ENCODE peak calls at places on chromosomes 6 and 20, in six cellular contexts. Y is hepatocyte, R is PC-9, B is neural progenitor cell, X is PC-3, G is HCT116. Z is an unnamed sample.

GRCh38 chr6:43511824-43512415 is 1.8 kb upstream of the LRRC73 start:
- DNase-seq in G (no peak), B (no peak), Y (no peak), X (no peak), R (no peak), Z (no peak)

GRCh38 chr6:163490826-163491577 is 76.5 kb downstream of the QKI start:
- DNase-seq in Y (peak; percentile 50), B (peak; percentile 8), G (no peak), X (peak; percentile 77), R (no peak), Z (peak; percentile 82)

GRCh38 chr20:63274381-63275228 is 2.0 kb downstream of the ARFGAP1 start:
- DNase-seq in G (no peak), B (no peak), Y (no peak), R (no peak), X (no peak), Z (no peak)

GRCh38 chr6:23851551-23851950 is 274.5 kb upstream of the NRSN1 start:
- DNase-seq in Y (no peak), B (no peak), X (no peak), G (no peak), R (no peak), Z (no peak)

GRCh38 chr20:56722042-56722441 is 92.9 kb downstream of the TFAP2C start:
- DNase-seq in G (no peak), B (no peak), X (no peak), Y (no peak), R (no peak), Z (no peak)

GRCh38 chr6:53679446-53679933 is 13.9 kb upstream of the KLHL31 start:
- DNase-seq in R (peak; percentile 52), X (peak; percentile 59), B (no peak), G (peak; percentile 60), Y (peak; percentile 37), Z (peak; percentile 12)

GRCh38 chr6:40383348-40384115 is 203.6 kb downstream of the LRFN2 start:
- DNase-seq in B (no peak), Y (no peak), X (no peak), R (no peak), G (no peak), Z (no peak)

GRCh38 chr6:116973992-116974391 is 97.0 kb downstream of the RFX6 start:
- DNase-seq in B (peak; percentile 26), R (no peak), G (no peak), Y (no peak), X (no peak), Z (no peak)

GRCh38 chr6:31627690-31628287 is 7.3 kb downstream of the PRRC2A start:
- DNase-seq in Y (no peak), X (no peak), B (no peak), G (no peak), R (no peak), Z (no peak)

GRCh38 chr6:154499854-154500589 is 10.5 kb downstream of the CNKSR3 start:
- DNase-seq in R (no peak), X (no peak), B (no peak), G (no peak), Y (no peak), Z (no peak)

GRCh38 chr6:7909323-7910276 is 988 bp downstream of the TXNDC5 start:
- DNase-seq in R (no peak), B (peak; percentile 77), X (peak; percentile 52), G (no peak), Y (peak; percentile 79), Z (peak; percentile 54)
- H3K4me1 ChIP-seq in R (peaks cover 14% of the 10 kb centered on the region), B (peaks cover 20% of the 10 kb centered on the region), X (peaks cover 15% of the 10 kb centered on the region), G (peaks cover 24% of the 10 kb centered on the region), Y (peaks cover 12% of the 10 kb centered on the region), Z (peaks cover 5% of the 10 kb centered on the region)

GRCh38 chr6:17998442-17998841 is 11.0 kb upstream of the KIF13A start:
- DNase-seq in G (no peak), R (peak; percentile 59), Y (no peak), B (no peak), X (peak; percentile 76), Z (no peak)
- TF ChIP-seq EZH2 in G (no peak), R (no peak), Y (no peak), B (no peak), X (no peak), Z (no peak)

GRCh38 chr6:35485402-35485877 is 11.4 kb downstream of the TEAD3 start:
- DNase-seq in B (peak; percentile 75), Y (peak; percentile 60), G (no peak), X (peak; percentile 80), R (peak; percentile 79), Z (no peak)
- H3K4me3 ChIP-seq in B (no peak overlapping the region), Y (no peak overlapping the region), G (peak overlapping the region; percentile 42), X (peak overlapping the region; percentile 53), R (peak overlapping the region; percentile 58), Z (no peak overlapping the region)

GRCh38 chr6:13470240-13471140 is 16.9 kb downstream of the GFOD1 start:
- DNase-seq in G (no peak), B (no peak), Y (no peak), X (no peak), R (no peak), Z (peak; percentile 57)

GRCh38 chr6:13469688-13470087 is 17.7 kb downstream of the GFOD1 start:
- DNase-seq in B (no peak), X (no peak), Y (no peak), R (no peak), G (no peak), Z (no peak)

GRCh38 chr6:13472976-13473645 is 14.3 kb downstream of the GFOD1 start:
- DNase-seq in G (no peak), B (no peak), Y (no peak), R (no peak), X (no peak), Z (no peak)

GRCh38 chr6:13472099-13472498 is 15.3 kb downstream of the GFOD1 start:
- DNase-seq in G (no peak), Y (no peak), B (no peak), R (no peak), X (no peak), Z (no peak)

DNA sequence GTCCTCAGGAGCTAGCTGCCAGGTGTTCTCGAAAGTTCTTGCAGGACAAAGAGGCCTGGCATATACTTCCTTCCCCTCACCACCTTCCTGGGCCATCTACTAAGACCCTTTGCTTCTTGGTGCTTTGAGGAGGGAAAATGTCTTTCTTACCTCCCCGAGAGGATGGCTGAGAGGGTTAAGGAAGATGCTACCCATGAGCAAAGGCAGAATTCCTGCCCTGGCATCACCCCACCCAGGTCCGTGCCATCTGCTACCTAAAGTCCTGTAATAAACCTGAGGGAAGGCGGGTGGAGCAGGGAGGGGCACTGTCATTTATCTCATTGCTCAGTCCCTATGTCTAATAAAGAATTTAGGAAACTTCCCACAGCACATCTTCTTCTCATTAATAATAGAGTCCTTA is 16.2 kb downstream of the GFOD1 start:
- DNase-seq in X (no peak), G (no peak), R (no peak), Y (no peak), B (no peak), Z (no peak)
- H3K4me1 ChIP-seq in X (peaks cover 31% of the 10 kb centered on the region), G (peaks cover 25% of the 10 kb centered on the region), R (peaks cover 26% of the 10 kb centered on the region), Y (no peaks in the 10 kb centered on the region), B (peaks cover 6% of the 10 kb centered on the region), Z (peaks cover 15% of the 10 kb centered on the region)

DNA sequence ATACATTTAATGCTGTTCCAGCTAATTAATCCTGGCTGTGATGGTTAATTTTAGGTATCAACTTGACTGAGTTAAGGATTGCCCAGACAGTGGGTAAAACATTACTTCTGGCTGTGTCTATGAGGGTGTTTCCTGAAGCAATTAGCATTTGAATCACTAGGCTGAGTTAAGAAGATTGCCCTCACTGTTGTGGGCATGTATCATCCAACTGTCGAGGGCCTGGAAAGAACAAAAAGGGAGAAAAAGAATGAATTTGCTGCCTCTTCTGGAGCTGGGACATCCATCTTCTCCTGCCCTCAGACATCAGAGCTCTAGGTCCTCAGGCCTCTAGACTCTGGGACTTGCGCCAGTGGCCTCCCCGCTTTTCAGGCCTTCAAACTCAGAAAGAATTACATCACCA is 34.3 kb downstream of the SDHAF4 start:
- DNase-seq in R (no peak), Y (no peak), B (peak; percentile 8), X (no peak), G (no peak), Z (peak; percentile 38)
- TF ChIP-seq EZH2 in R (no peak), Y (no peak), B (no peak), X (no peak), G (no peak), Z (no peak)

DNA sequence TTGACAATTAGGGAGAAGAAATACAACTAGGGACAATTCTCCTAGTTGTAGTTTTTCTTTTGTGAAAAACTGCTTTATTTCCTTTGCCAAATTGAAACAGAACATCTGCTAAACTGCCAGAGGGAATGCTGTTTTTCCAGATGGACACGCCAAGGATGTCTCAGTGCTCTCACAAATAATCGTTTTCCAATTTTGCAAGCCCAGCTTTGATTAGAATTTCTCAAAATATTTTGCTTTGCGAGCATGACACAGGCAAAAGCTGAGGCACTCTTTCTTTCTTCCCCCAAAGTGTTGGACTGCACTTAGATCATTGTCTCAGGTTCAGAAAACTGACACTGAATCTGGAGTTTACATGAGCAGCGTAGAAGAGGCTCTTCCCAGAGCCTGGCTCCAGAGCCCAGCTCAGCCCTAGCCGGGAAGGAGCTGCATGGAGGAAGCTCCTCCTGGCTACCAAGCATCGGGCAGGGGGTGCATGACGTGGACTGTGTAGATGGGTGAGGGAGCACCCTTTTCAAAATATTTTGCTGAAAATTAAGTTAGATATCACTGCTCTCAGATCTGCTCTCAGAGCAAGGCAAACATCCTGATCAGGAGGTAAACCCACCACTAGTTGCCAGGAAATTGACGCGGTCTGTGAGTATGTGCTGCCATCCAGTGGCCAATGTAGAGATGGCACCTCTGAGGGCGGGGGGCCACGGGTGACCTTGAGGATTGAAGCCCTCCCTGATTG is 107.5 kb downstream of the SLC22A3 start:
- DNase-seq in X (peak; percentile 64), Y (peak; percentile 76), R (no peak), G (peak; percentile 29), B (peak; percentile 70), Z (peak; percentile 68)
- H3K4me3 ChIP-seq in X (no peak overlapping the region), Y (no peak overlapping the region), R (no peak overlapping the region), G (no peak overlapping the region), B (no peak overlapping the region), Z (no peak overlapping the region)

GRCh38 chr20:31664696-31665354 is 27.1 kb downstream of the COX4I2 start:
- DNase-seq in G (no peak), X (no peak), B (no peak), Y (no peak), R (no peak), Z (no peak)

GRCh38 chr20:31663838-31664695 is 26.4 kb downstream of the COX4I2 start:
- DNase-seq in B (no peak), Y (peak; percentile 79), X (peak; percentile 32), G (no peak), R (no peak), Z (no peak)

GRCh38 chr20:31666258-31667042 is 28.7 kb downstream of the COX4I2 start:
- DNase-seq in B (peak; percentile 43), R (peak; percentile 22), Y (no peak), X (no peak), G (no peak), Z (no peak)

GRCh38 chr20:31667315-31668285 is 29.9 kb downstream of the COX4I2 start:
- DNase-seq in Y (no peak), G (no peak), X (no peak), B (no peak), R (no peak), Z (no peak)

DNA sequence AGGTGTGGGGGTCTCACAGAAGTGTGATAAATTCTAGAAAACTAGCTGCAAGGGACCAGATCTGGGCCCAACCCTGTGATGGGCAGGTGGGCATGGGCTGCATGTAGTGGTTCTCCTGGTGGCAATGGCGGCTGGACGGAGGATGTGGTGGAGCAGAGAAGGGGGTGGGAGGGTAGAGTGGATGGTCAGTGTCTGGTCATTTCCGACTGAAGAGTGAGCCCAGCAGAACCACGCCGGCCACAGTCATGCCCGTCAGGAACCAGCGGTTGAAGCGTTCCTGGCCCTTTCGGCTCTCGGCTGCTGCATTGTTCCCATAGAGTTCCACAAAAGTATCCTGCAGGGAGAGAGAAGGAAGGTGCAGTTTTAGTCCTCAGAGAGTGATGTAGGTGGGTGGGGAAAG is 28.0 kb downstream of the COX4I2 start:
- DNase-seq in X (no peak), Y (no peak), R (no peak), G (no peak), B (no peak), Z (no peak)
- H3K4me1 ChIP-seq in X (peaks cover 38% of the 10 kb centered on the region), Y (peaks cover 50% of the 10 kb centered on the region), R (peaks cover 53% of the 10 kb centered on the region), G (peaks cover 91% of the 10 kb centered on the region), B (peaks cover 11% of the 10 kb centered on the region), Z (peaks cover 10% of the 10 kb centered on the region)